ENCODE peak calls at places on chromosomes 1 and 21, in seven cellular contexts. One of them, this sample, is unnamed.

GRCh38 chr1:214445846-214446614 is 105.4 kb downstream of the PTPN14 start:
- DNase-seq in effector memory CD4-positive, alpha-beta T cell: no peak
- DNase-seq in WTC11: no peak
- DNase-seq in AG09309: peak
- DNase-seq in activated T-helper 9 cell treated with anti-CD3 and anti-CD28 coated beads, Interleukin-2, amount 50 U/mL, for 16 hours: no peak
- DNase-seq in suprapubic skin: no peak
- DNase-seq in central memory CD4-positive, alpha-beta T cell: no peak
- DNase-seq in this sample: peak

GRCh38 chr1:197907846-197908616 is 5.6 kb downstream of the C1orf53 start:
- DNase-seq in effector memory CD4-positive, alpha-beta T cell: no peak
- DNase-seq in WTC11: no peak
- DNase-seq in AG09309: no peak
- DNase-seq in activated T-helper 9 cell treated with anti-CD3 and anti-CD28 coated beads, Interleukin-2, amount 50 U/mL, for 16 hours: no peak
- DNase-seq in suprapubic skin: no peak
- DNase-seq in central memory CD4-positive, alpha-beta T cell: no peak
- DNase-seq in this sample: no peak

GRCh38 chr1:157784801-157785200 is 7.9 kb upstream of the FCRL2 start:
- DNase-seq in effector memory CD4-positive, alpha-beta T cell: no peak
- DNase-seq in WTC11: no peak
- DNase-seq in AG09309: no peak
- DNase-seq in activated T-helper 9 cell treated with anti-CD3 and anti-CD28 coated beads, Interleukin-2, amount 50 U/mL, for 16 hours: no peak
- DNase-seq in suprapubic skin: no peak
- DNase-seq in central memory CD4-positive, alpha-beta T cell: no peak
- DNase-seq in this sample: no peak

GRCh38 chr1:177913762-177914540 is 55.9 kb downstream of the SEC16B start:
- DNase-seq in effector memory CD4-positive, alpha-beta T cell: no peak
- DNase-seq in WTC11: peak
- DNase-seq in AG09309: no peak
- DNase-seq in activated T-helper 9 cell treated with anti-CD3 and anti-CD28 coated beads, Interleukin-2, amount 50 U/mL, for 16 hours: no peak
- DNase-seq in suprapubic skin: no peak
- DNase-seq in central memory CD4-positive, alpha-beta T cell: no peak
- DNase-seq in this sample: no peak

GRCh38 chr1:169287280-169287679 is 80.3 kb downstream of the NME7 start:
- DNase-seq in effector memory CD4-positive, alpha-beta T cell: no peak
- DNase-seq in WTC11: no peak
- DNase-seq in AG09309: no peak
- DNase-seq in activated T-helper 9 cell treated with anti-CD3 and anti-CD28 coated beads, Interleukin-2, amount 50 U/mL, for 16 hours: no peak
- DNase-seq in suprapubic skin: no peak
- DNase-seq in central memory CD4-positive, alpha-beta T cell: no peak
- DNase-seq in this sample: peak

GRCh38 chr1:159945483-159946241 is at the start of gene IGSF9:
- DNase-seq in effector memory CD4-positive, alpha-beta T cell: peak
- DNase-seq in WTC11: peak
- DNase-seq in AG09309: no peak
- DNase-seq in activated T-helper 9 cell treated with anti-CD3 and anti-CD28 coated beads, Interleukin-2, amount 50 U/mL, for 16 hours: peak
- DNase-seq in suprapubic skin: peak
- DNase-seq in central memory CD4-positive, alpha-beta T cell: peak
- DNase-seq in this sample: peak

GRCh38 chr1:156295391-156295947 is at the start of gene GLMP:
- DNase-seq in effector memory CD4-positive, alpha-beta T cell: peak
- DNase-seq in WTC11: peak
- DNase-seq in AG09309: no peak
- DNase-seq in activated T-helper 9 cell treated with anti-CD3 and anti-CD28 coated beads, Interleukin-2, amount 50 U/mL, for 16 hours: peak
- DNase-seq in suprapubic skin: peak
- DNase-seq in central memory CD4-positive, alpha-beta T cell: peak
- DNase-seq in this sample: peak

GRCh38 chr1:24173638-24174325 is 13.3 kb downstream of the IFNLR1 start:
- DNase-seq in effector memory CD4-positive, alpha-beta T cell: no peak
- DNase-seq in WTC11: no peak
- DNase-seq in AG09309: no peak
- DNase-seq in activated T-helper 9 cell treated with anti-CD3 and anti-CD28 coated beads, Interleukin-2, amount 50 U/mL, for 16 hours: no peak
- DNase-seq in suprapubic skin: no peak
- DNase-seq in central memory CD4-positive, alpha-beta T cell: no peak
- DNase-seq in this sample: no peak

GRCh38 chr1:6523566-6523965 is 30.7 kb downstream of the NOL9 start:
- DNase-seq in effector memory CD4-positive, alpha-beta T cell: no peak
- DNase-seq in WTC11: peak
- DNase-seq in AG09309: no peak
- DNase-seq in activated T-helper 9 cell treated with anti-CD3 and anti-CD28 coated beads, Interleukin-2, amount 50 U/mL, for 16 hours: no peak
- DNase-seq in suprapubic skin: no peak
- DNase-seq in central memory CD4-positive, alpha-beta T cell: no peak
- DNase-seq in this sample: peak

GRCh38 chr1:164475834-164476233 is 83.2 kb upstream of the PBX1 start:
- DNase-seq in effector memory CD4-positive, alpha-beta T cell: no peak
- DNase-seq in WTC11: no peak
- DNase-seq in AG09309: no peak
- DNase-seq in activated T-helper 9 cell treated with anti-CD3 and anti-CD28 coated beads, Interleukin-2, amount 50 U/mL, for 16 hours: no peak
- DNase-seq in suprapubic skin: no peak
- DNase-seq in central memory CD4-positive, alpha-beta T cell: no peak
- DNase-seq in this sample: no peak

GRCh38 chr1:212791261-212791675 is 309 bp downstream of the NSL1 start:
- DNase-seq in effector memory CD4-positive, alpha-beta T cell: no peak
- DNase-seq in WTC11: no peak
- DNase-seq in AG09309: peak
- DNase-seq in activated T-helper 9 cell treated with anti-CD3 and anti-CD28 coated beads, Interleukin-2, amount 50 U/mL, for 16 hours: no peak
- DNase-seq in suprapubic skin: no peak
- DNase-seq in central memory CD4-positive, alpha-beta T cell: no peak
- DNase-seq in this sample: no peak

GRCh38 chr1:219210067-219210466 is 36.4 kb downstream of the LYPLAL1 start:
- DNase-seq in effector memory CD4-positive, alpha-beta T cell: no peak
- DNase-seq in WTC11: no peak
- DNase-seq in AG09309: no peak
- DNase-seq in activated T-helper 9 cell treated with anti-CD3 and anti-CD28 coated beads, Interleukin-2, amount 50 U/mL, for 16 hours: no peak
- DNase-seq in suprapubic skin: no peak
- DNase-seq in central memory CD4-positive, alpha-beta T cell: no peak
- DNase-seq in this sample: no peak

GRCh38 chr1:68331117-68331865 is 99.0 kb upstream of the WLS start:
- DNase-seq in effector memory CD4-positive, alpha-beta T cell: no peak
- DNase-seq in WTC11: no peak
- DNase-seq in AG09309: peak
- DNase-seq in activated T-helper 9 cell treated with anti-CD3 and anti-CD28 coated beads, Interleukin-2, amount 50 U/mL, for 16 hours: no peak
- DNase-seq in suprapubic skin: no peak
- DNase-seq in central memory CD4-positive, alpha-beta T cell: no peak
- DNase-seq in this sample: no peak

GRCh38 chr1:160209656-160210046 is 4.5 kb downstream of the PEA15 start:
- DNase-seq in effector memory CD4-positive, alpha-beta T cell: no peak
- DNase-seq in WTC11: no peak
- DNase-seq in AG09309: no peak
- DNase-seq in activated T-helper 9 cell treated with anti-CD3 and anti-CD28 coated beads, Interleukin-2, amount 50 U/mL, for 16 hours: no peak
- DNase-seq in suprapubic skin: no peak
- DNase-seq in central memory CD4-positive, alpha-beta T cell: no peak
- DNase-seq in this sample: no peak

GRCh38 chr1:13699510-13699909 is 478 bp upstream of the PRDM2 start:
- DNase-seq in effector memory CD4-positive, alpha-beta T cell: no peak
- DNase-seq in WTC11: no peak
- DNase-seq in AG09309: no peak
- DNase-seq in activated T-helper 9 cell treated with anti-CD3 and anti-CD28 coated beads, Interleukin-2, amount 50 U/mL, for 16 hours: no peak
- DNase-seq in suprapubic skin: no peak
- DNase-seq in central memory CD4-positive, alpha-beta T cell: no peak
- DNase-seq in this sample: no peak

GRCh38 chr1:91870322-91870721 is 15.6 kb downstream of the TGFBR3 start:
- DNase-seq in effector memory CD4-positive, alpha-beta T cell: no peak
- DNase-seq in WTC11: no peak
- DNase-seq in AG09309: no peak
- DNase-seq in activated T-helper 9 cell treated with anti-CD3 and anti-CD28 coated beads, Interleukin-2, amount 50 U/mL, for 16 hours: no peak
- DNase-seq in suprapubic skin: no peak
- DNase-seq in central memory CD4-positive, alpha-beta T cell: no peak
- DNase-seq in this sample: no peak

GRCh38 chr1:11502516-11502915 is 23.6 kb downstream of the DISP3 start:
- DNase-seq in effector memory CD4-positive, alpha-beta T cell: no peak
- DNase-seq in WTC11: peak
- DNase-seq in AG09309: no peak
- DNase-seq in activated T-helper 9 cell treated with anti-CD3 and anti-CD28 coated beads, Interleukin-2, amount 50 U/mL, for 16 hours: no peak
- DNase-seq in suprapubic skin: peak
- DNase-seq in central memory CD4-positive, alpha-beta T cell: no peak
- DNase-seq in this sample: no peak

GRCh38 chr1:239722080-239722479 is 335.7 kb downstream of the CHRM3 start:
- DNase-seq in effector memory CD4-positive, alpha-beta T cell: no peak
- DNase-seq in WTC11: no peak
- DNase-seq in AG09309: no peak
- DNase-seq in activated T-helper 9 cell treated with anti-CD3 and anti-CD28 coated beads, Interleukin-2, amount 50 U/mL, for 16 hours: no peak
- DNase-seq in suprapubic skin: no peak
- DNase-seq in central memory CD4-positive, alpha-beta T cell: no peak
- DNase-seq in this sample: no peak

GRCh38 chr21:45128613-45129226 is 54.3 kb downstream of the ADARB1 start:
- DNase-seq in effector memory CD4-positive, alpha-beta T cell: peak
- DNase-seq in WTC11: peak
- DNase-seq in AG09309: no peak
- DNase-seq in activated T-helper 9 cell treated with anti-CD3 and anti-CD28 coated beads, Interleukin-2, amount 50 U/mL, for 16 hours: peak
- DNase-seq in suprapubic skin: no peak
- DNase-seq in central memory CD4-positive, alpha-beta T cell: peak
- DNase-seq in this sample: peak

GRCh38 chr1:223838125-223838854 is 7.5 kb downstream of the TP53BP2 start:
- DNase-seq in effector memory CD4-positive, alpha-beta T cell: no peak
- DNase-seq in WTC11: no peak
- DNase-seq in AG09309: no peak
- DNase-seq in activated T-helper 9 cell treated with anti-CD3 and anti-CD28 coated beads, Interleukin-2, amount 50 U/mL, for 16 hours: no peak
- DNase-seq in suprapubic skin: no peak
- DNase-seq in central memory CD4-positive, alpha-beta T cell: no peak
- DNase-seq in this sample: no peak

GRCh38 chr1:184945034-184945433 is 29.3 kb downstream of the NIBAN1 start:
- DNase-seq in effector memory CD4-positive, alpha-beta T cell: no peak
- DNase-seq in WTC11: no peak
- DNase-seq in AG09309: no peak
- DNase-seq in activated T-helper 9 cell treated with anti-CD3 and anti-CD28 coated beads, Interleukin-2, amount 50 U/mL, for 16 hours: no peak
- DNase-seq in suprapubic skin: no peak
- DNase-seq in central memory CD4-positive, alpha-beta T cell: no peak
- DNase-seq in this sample: no peak

GRCh38 chr1:239647045-239647444 is 260.7 kb downstream of the CHRM3 start:
- DNase-seq in effector memory CD4-positive, alpha-beta T cell: no peak
- DNase-seq in WTC11: no peak
- DNase-seq in AG09309: no peak
- DNase-seq in activated T-helper 9 cell treated with anti-CD3 and anti-CD28 coated beads, Interleukin-2, amount 50 U/mL, for 16 hours: no peak
- DNase-seq in suprapubic skin: no peak
- DNase-seq in central memory CD4-positive, alpha-beta T cell: no peak
- DNase-seq in this sample: no peak

GRCh38 chr1:186102559-186103148 is 272.4 kb downstream of the TPR start:
- DNase-seq in effector memory CD4-positive, alpha-beta T cell: no peak
- DNase-seq in WTC11: no peak
- DNase-seq in AG09309: no peak
- DNase-seq in activated T-helper 9 cell treated with anti-CD3 and anti-CD28 coated beads, Interleukin-2, amount 50 U/mL, for 16 hours: no peak
- DNase-seq in suprapubic skin: no peak
- DNase-seq in central memory CD4-positive, alpha-beta T cell: no peak
- DNase-seq in this sample: peak

GRCh38 chr1:158554352-158554751 is at the start of gene OR6Y1:
- DNase-seq in effector memory CD4-positive, alpha-beta T cell: no peak
- DNase-seq in WTC11: no peak
- DNase-seq in AG09309: no peak
- DNase-seq in activated T-helper 9 cell treated with anti-CD3 and anti-CD28 coated beads, Interleukin-2, amount 50 U/mL, for 16 hours: no peak
- DNase-seq in suprapubic skin: no peak
- DNase-seq in central memory CD4-positive, alpha-beta T cell: no peak
- DNase-seq in this sample: no peak

GRCh38 chr1:34164510-34165381 is at the start of gene CSMD2:
- DNase-seq in effector memory CD4-positive, alpha-beta T cell: no peak
- DNase-seq in WTC11: peak
- DNase-seq in AG09309: peak
- DNase-seq in activated T-helper 9 cell treated with anti-CD3 and anti-CD28 coated beads, Interleukin-2, amount 50 U/mL, for 16 hours: no peak
- DNase-seq in suprapubic skin: no peak
- DNase-seq in central memory CD4-positive, alpha-beta T cell: no peak
- DNase-seq in this sample: no peak

GRCh38 chr1:109760581-109761226 is 3.0 kb downstream of the EPS8L3 start:
- DNase-seq in effector memory CD4-positive, alpha-beta T cell: no peak
- DNase-seq in WTC11: no peak
- DNase-seq in AG09309: no peak
- DNase-seq in activated T-helper 9 cell treated with anti-CD3 and anti-CD28 coated beads, Interleukin-2, amount 50 U/mL, for 16 hours: no peak
- DNase-seq in suprapubic skin: peak
- DNase-seq in central memory CD4-positive, alpha-beta T cell: no peak
- DNase-seq in this sample: no peak

GRCh38 chr21:16775056-16775455 is 737.8 kb upstream of the CXADR start:
- DNase-seq in effector memory CD4-positive, alpha-beta T cell: no peak
- DNase-seq in WTC11: peak
- DNase-seq in AG09309: no peak
- DNase-seq in activated T-helper 9 cell treated with anti-CD3 and anti-CD28 coated beads, Interleukin-2, amount 50 U/mL, for 16 hours: no peak
- DNase-seq in suprapubic skin: no peak
- DNase-seq in central memory CD4-positive, alpha-beta T cell: no peak
- DNase-seq in this sample: no peak

GRCh38 chr1:207798847-207799246 is 47.0 kb downstream of the CD46 start:
- DNase-seq in effector memory CD4-positive, alpha-beta T cell: no peak
- DNase-seq in WTC11: no peak
- DNase-seq in AG09309: no peak
- DNase-seq in activated T-helper 9 cell treated with anti-CD3 and anti-CD28 coated beads, Interleukin-2, amount 50 U/mL, for 16 hours: no peak
- DNase-seq in suprapubic skin: no peak
- DNase-seq in central memory CD4-positive, alpha-beta T cell: peak
- DNase-seq in this sample: no peak

GRCh38 chr1:155080250-155081228 is 1.9 kb downstream of the EFNA3 start:
- DNase-seq in effector memory CD4-positive, alpha-beta T cell: no peak
- DNase-seq in WTC11: peak
- DNase-seq in AG09309: no peak
- DNase-seq in activated T-helper 9 cell treated with anti-CD3 and anti-CD28 coated beads, Interleukin-2, amount 50 U/mL, for 16 hours: no peak
- DNase-seq in suprapubic skin: no peak
- DNase-seq in central memory CD4-positive, alpha-beta T cell: no peak
- DNase-seq in this sample: no peak

GRCh38 chr1:101520302-101520701 is 283.5 kb downstream of the S1PR1 start:
- DNase-seq in effector memory CD4-positive, alpha-beta T cell: no peak
- DNase-seq in WTC11: peak
- DNase-seq in AG09309: peak
- DNase-seq in activated T-helper 9 cell treated with anti-CD3 and anti-CD28 coated beads, Interleukin-2, amount 50 U/mL, for 16 hours: no peak
- DNase-seq in suprapubic skin: no peak
- DNase-seq in central memory CD4-positive, alpha-beta T cell: peak
- DNase-seq in this sample: peak

GRCh38 chr1:6267686-6268281 is 6.9 kb upstream of the GPR153 start:
- DNase-seq in effector memory CD4-positive, alpha-beta T cell: no peak
- DNase-seq in WTC11: no peak
- DNase-seq in AG09309: no peak
- DNase-seq in activated T-helper 9 cell treated with anti-CD3 and anti-CD28 coated beads, Interleukin-2, amount 50 U/mL, for 16 hours: no peak
- DNase-seq in suprapubic skin: no peak
- DNase-seq in central memory CD4-positive, alpha-beta T cell: no peak
- DNase-seq in this sample: no peak

GRCh38 chr1:61157420-61157987 is 75.1 kb downstream of the NFIA start:
- DNase-seq in effector memory CD4-positive, alpha-beta T cell: no peak
- DNase-seq in WTC11: no peak
- DNase-seq in AG09309: peak
- DNase-seq in activated T-helper 9 cell treated with anti-CD3 and anti-CD28 coated beads, Interleukin-2, amount 50 U/mL, for 16 hours: no peak
- DNase-seq in suprapubic skin: no peak
- DNase-seq in central memory CD4-positive, alpha-beta T cell: no peak
- DNase-seq in this sample: no peak

GRCh38 chr1:205075642-205076155 is 8.6 kb downstream of the TMEM81 start:
- DNase-seq in effector memory CD4-positive, alpha-beta T cell: no peak
- DNase-seq in WTC11: no peak
- DNase-seq in AG09309: no peak
- DNase-seq in activated T-helper 9 cell treated with anti-CD3 and anti-CD28 coated beads, Interleukin-2, amount 50 U/mL, for 16 hours: no peak
- DNase-seq in suprapubic skin: peak
- DNase-seq in central memory CD4-positive, alpha-beta T cell: no peak
- DNase-seq in this sample: no peak

GRCh38 chr1:160020196-160020595 is 11.6 kb downstream of the PIGM start:
- DNase-seq in effector memory CD4-positive, alpha-beta T cell: no peak
- DNase-seq in WTC11: no peak
- DNase-seq in AG09309: no peak
- DNase-seq in activated T-helper 9 cell treated with anti-CD3 and anti-CD28 coated beads, Interleukin-2, amount 50 U/mL, for 16 hours: no peak
- DNase-seq in suprapubic skin: no peak
- DNase-seq in central memory CD4-positive, alpha-beta T cell: no peak
- DNase-seq in this sample: no peak

GRCh38 chr21:46111193-46111571 is 13.3 kb downstream of the COL6A2 start:
- DNase-seq in effector memory CD4-positive, alpha-beta T cell: no peak
- DNase-seq in WTC11: no peak
- DNase-seq in AG09309: no peak
- DNase-seq in activated T-helper 9 cell treated with anti-CD3 and anti-CD28 coated beads, Interleukin-2, amount 50 U/mL, for 16 hours: no peak
- DNase-seq in suprapubic skin: no peak
- DNase-seq in central memory CD4-positive, alpha-beta T cell: no peak
- DNase-seq in this sample: no peak

GRCh38 chr21:28337319-28337718 is 655.4 kb downstream of the LTN1 start:
- DNase-seq in effector memory CD4-positive, alpha-beta T cell: no peak
- DNase-seq in WTC11: no peak
- DNase-seq in AG09309: peak
- DNase-seq in activated T-helper 9 cell treated with anti-CD3 and anti-CD28 coated beads, Interleukin-2, amount 50 U/mL, for 16 hours: no peak
- DNase-seq in suprapubic skin: no peak
- DNase-seq in central memory CD4-positive, alpha-beta T cell: no peak
- DNase-seq in this sample: no peak

GRCh38 chr1:29624747-29625420 is 388.6 kb downstream of the PTPRU start:
- DNase-seq in effector memory CD4-positive, alpha-beta T cell: no peak
- DNase-seq in WTC11: no peak
- DNase-seq in AG09309: no peak
- DNase-seq in activated T-helper 9 cell treated with anti-CD3 and anti-CD28 coated beads, Interleukin-2, amount 50 U/mL, for 16 hours: no peak
- DNase-seq in suprapubic skin: peak
- DNase-seq in central memory CD4-positive, alpha-beta T cell: no peak
- DNase-seq in this sample: no peak

GRCh38 chr1:152514715-152515453 is 602 bp downstream of the CRCT1 start:
- DNase-seq in effector memory CD4-positive, alpha-beta T cell: no peak
- DNase-seq in WTC11: no peak
- DNase-seq in AG09309: no peak
- DNase-seq in activated T-helper 9 cell treated with anti-CD3 and anti-CD28 coated beads, Interleukin-2, amount 50 U/mL, for 16 hours: no peak
- DNase-seq in suprapubic skin: no peak
- DNase-seq in central memory CD4-positive, alpha-beta T cell: no peak
- DNase-seq in this sample: no peak